ENCODE peak calls at places on chromosome 21, in six cellular contexts. O is HL-60; H is endodermal cell; G is CD4-positive, CD25-positive, alpha-beta regulatory T cell; V is keratinocyte; W is GM23338. I is an unnamed sample.
A peak's percentile ranks its signal among the peaks of the same experiment; 100 is the strongest.

GRCh38 chr21:30625449-30625848 is 5.0 kb downstream of the KRTAP20-4 start:
- DNase-seq in V (no peak), G (no peak), H (no peak), O (no peak), W (peak; percentile 9), I (no peak)

GRCh38 chr21:41425954-41426655 is at the start of gene MX1:
- DNase-seq in H (peak; percentile 75), G (peak; percentile 94), O (peak; percentile 18), V (peak; percentile 13), W (peak; percentile 75), I (peak; percentile 56)

GRCh38 chr21:33543505-33544129 is 779 bp downstream of the SON start:
- DNase-seq in G (no peak), W (no peak), V (no peak), O (no peak), H (no peak), I (no peak)

GRCh38 chr21:24118738-24119470 is 1488.4 kb downstream of the MRPL39 start:
- DNase-seq in H (no peak), O (no peak), W (no peak), G (no peak), V (no peak), I (no peak)

GRCh38 chr21:35469446-35469845 is 420.3 kb upstream of the RUNX1 start:
- DNase-seq in G (no peak), V (no peak), O (no peak), W (no peak), H (no peak), I (no peak)

GRCh38 chr21:34704119-34704518 is 35.3 kb downstream of the CLIC6 start:
- DNase-seq in H (no peak), W (no peak), G (no peak), O (no peak), V (no peak), I (no peak)

GRCh38 chr21:34962136-34962535 is 87.0 kb downstream of the RUNX1 start:
- DNase-seq in V (no peak), O (no peak), G (no peak), H (no peak), W (no peak), I (no peak)

GRCh38 chr21:32757804-32758203 is 13.8 kb downstream of the PAXBP1 start:
- DNase-seq in H (no peak), W (no peak), G (no peak), V (no peak), O (no peak), I (no peak)

GRCh38 chr21:35234725-35235124 is 185.6 kb upstream of the RUNX1 start:
- DNase-seq in O (no peak), W (no peak), H (no peak), G (peak; percentile 50), V (no peak), I (no peak)

GRCh38 chr21:19510653-19511052 is 1107.1 kb upstream of the TMPRSS15 start:
- DNase-seq in W (peak; percentile 19), G (no peak), V (no peak), O (no peak), H (no peak), I (no peak)

GRCh38 chr21:26135520-26135919 is 35.0 kb downstream of the APP start:
- DNase-seq in W (no peak), G (no peak), H (no peak), V (no peak), O (no peak), I (no peak)

GRCh38 chr21:26753822-26754221 is 91.4 kb downstream of the ADAMTS1 start:
- DNase-seq in V (no peak), O (no peak), G (no peak), H (no peak), W (no peak), I (no peak)

GRCh38 chr21:25871566-25871965 is 136.8 kb downstream of the GABPA start:
- DNase-seq in G (no peak), V (no peak), O (no peak), W (peak; percentile 55), H (peak; percentile 73), I (no peak)

GRCh38 chr21:24420694-24421093 is 1186.6 kb downstream of the MRPL39 start:
- DNase-seq in O (no peak), W (no peak), V (no peak), G (no peak), H (no peak), I (no peak)

GRCh38 chr21:26449161-26449560 is 123.9 kb downstream of the CYYR1 start:
- DNase-seq in V (no peak), W (no peak), G (no peak), H (no peak), O (no peak), I (peak; percentile 46)

GRCh38 chr21:35779690-35780570 is 280.4 kb downstream of the SETD4 start:
- DNase-seq in W (no peak), O (no peak), G (no peak), V (no peak), H (no peak), I (peak; percentile 43)

GRCh38 chr21:41045534-41046268 is 122.3 kb upstream of the BACE2 start:
- DNase-seq in G (no peak), W (peak; percentile 50), H (peak; percentile 85), V (no peak), O (no peak), I (no peak)

GRCh38 chr21:41980561-41980960 is 26.7 kb upstream of the C2CD2 start:
- DNase-seq in H (no peak), G (no peak), W (no peak), V (no peak), O (no peak), I (no peak)

GRCh38 chr21:22516230-22516629 is 1518.0 kb downstream of the NCAM2 start:
- DNase-seq in H (no peak), G (no peak), O (peak; percentile 65), V (no peak), W (no peak), I (no peak)

GRCh38 chr21:32456497-32456918 is 44.0 kb downstream of the EVA1C start:
- DNase-seq in W (no peak), V (no peak), O (no peak), G (no peak), H (no peak), I (no peak)

GRCh38 chr21:16117851-16118592 is 388.2 kb downstream of the USP25 start:
- DNase-seq in G (no peak), V (no peak), O (no peak), H (no peak), W (no peak), I (peak; percentile 60)

GRCh38 chr21:29224006-29224405 is 74.7 kb upstream of the BACH1 start:
- DNase-seq in G (no peak), V (no peak), O (no peak), H (no peak), W (no peak), I (no peak)

GRCh38 chr21:16534408-16535099 is 804.8 kb downstream of the USP25 start:
- DNase-seq in O (no peak), H (no peak), W (no peak), G (no peak), V (no peak), I (no peak)

GRCh38 chr21:26210614-26211013 is 40.0 kb upstream of the APP start:
- DNase-seq in G (no peak), W (no peak), V (no peak), H (peak; percentile 39), O (no peak), I (no peak)

GRCh38 chr21:32764186-32764585 is 7.4 kb downstream of the PAXBP1 start:
- DNase-seq in H (no peak), O (no peak), V (no peak), G (no peak), W (no peak), I (no peak)

GRCh38 chr21:17371470-17371869 is 141.4 kb upstream of the CXADR start:
- DNase-seq in V (peak; percentile 11), G (no peak), O (no peak), H (no peak), W (peak; percentile 4), I (peak; percentile 59)

GRCh38 chr21:37196847-37197246 is 70.3 kb downstream of the VPS26C start:
- DNase-seq in W (no peak), O (no peak), V (no peak), H (no peak), G (no peak), I (no peak)

GRCh38 chr21:33844104-33844889 is 71.3 kb downstream of the ATP5PO start:
- DNase-seq in W (no peak), G (no peak), V (no peak), H (no peak), O (no peak), I (peak; percentile 6)

GRCh38 chr21:29133796-29134195 is 3.4 kb downstream of the MAP3K7CL start:
- DNase-seq in W (peak; percentile 9), O (no peak), V (no peak), H (peak; percentile 75), G (no peak), I (no peak)

GRCh38 chr21:35529141-35529863 is 480.2 kb upstream of the RUNX1 start:
- DNase-seq in V (no peak), H (no peak), W (no peak), G (peak; percentile 81), O (no peak), I (no peak)

GRCh38 chr21:44911384-44912157 is 9.1 kb downstream of the ITGB2 start:
- DNase-seq in V (no peak), W (no peak), G (peak; percentile 92), H (peak; percentile 61), O (no peak), I (no peak)
- H3K27ac ChIP-seq in V (no peak overlapping the region), W (no peak overlapping the region), G (peak overlapping the region; percentile 86), H (no peak overlapping the region), O (peak overlapping the region; percentile 51), I (no peak overlapping the region)

DNA sequence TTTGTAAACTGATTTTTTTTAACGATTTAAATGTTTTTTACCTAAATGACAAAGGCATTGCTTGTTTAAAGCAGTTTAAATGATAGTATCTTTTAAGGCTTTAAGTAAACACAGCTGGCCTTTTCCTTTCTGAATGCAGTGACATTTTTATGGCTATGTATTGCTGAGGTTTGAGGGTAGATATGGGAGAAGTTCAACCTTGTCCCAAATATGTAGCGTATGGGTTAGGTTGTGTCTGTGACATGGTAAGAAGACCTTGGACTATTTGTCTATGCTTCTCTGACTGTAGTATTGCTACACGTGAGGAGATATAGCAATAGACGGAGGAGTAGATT is 32.5 kb downstream of the PKNOX1 start:
- DNase-seq in H (no peak), G (no peak), V (no peak), W (no peak), O (no peak), I (no peak)
- H3K27ac ChIP-seq in H (no peak overlapping the region), G (no peak overlapping the region), V (no peak overlapping the region), W (no peak overlapping the region), O (no peak overlapping the region), I (no peak overlapping the region)

GRCh38 chr21:46636181-46636512 is 673 bp downstream of the PRMT2 start:
- DNase-seq in H (no peak), O (no peak), V (no peak), G (no peak), W (no peak), I (no peak)
- H3K27ac ChIP-seq in H (no peak overlapping the region), O (peak overlapping the region; percentile 99), V (peak overlapping the region; percentile 97), G (peak overlapping the region; percentile 92), W (no peak overlapping the region), I (peak overlapping the region; percentile 89)

DNA sequence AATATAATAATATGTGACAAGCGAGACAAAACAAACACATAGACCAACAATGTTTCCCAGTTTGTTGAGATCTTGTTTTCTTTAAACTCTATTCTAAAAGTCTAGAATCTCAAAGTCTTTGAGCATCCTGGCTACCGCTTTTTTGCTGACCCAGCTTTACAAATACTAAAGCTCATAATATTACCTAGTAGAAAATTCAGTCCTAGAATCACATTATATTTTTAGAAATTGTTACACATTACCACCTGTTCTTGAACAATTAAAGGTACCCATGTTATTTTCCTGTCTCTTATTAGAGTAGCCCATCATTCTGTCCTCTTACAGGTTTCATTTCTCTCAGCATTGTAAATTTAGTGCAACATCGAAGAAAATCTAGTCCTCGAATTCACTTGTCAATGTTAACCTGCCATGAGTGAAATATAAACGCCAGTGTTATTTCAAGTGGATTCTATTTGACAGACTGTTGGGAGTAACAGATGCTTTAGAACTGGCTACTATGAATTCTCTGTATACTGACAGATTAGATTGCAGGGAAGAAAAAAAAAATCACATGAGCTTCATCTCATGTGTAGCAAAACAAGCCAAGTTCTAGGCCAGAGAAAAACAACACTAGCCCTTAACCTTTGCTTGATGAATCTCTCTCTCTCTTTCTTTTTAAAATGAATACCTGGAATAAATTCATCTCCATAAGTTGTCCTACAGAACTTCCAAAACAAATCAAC is 851.2 kb upstream of the ADAMTS5 start:
- DNase-seq in V (no peak), W (no peak), O (no peak), H (no peak), G (no peak), I (no peak)
- H3K27ac ChIP-seq in V (no peak overlapping the region), W (no peak overlapping the region), O (no peak overlapping the region), H (no peak overlapping the region), G (no peak overlapping the region), I (no peak overlapping the region)